ENCODE peak calls at places on chromosomes 2 and 18, in six cellular contexts. K is H9; J is iPS DF 6.9; V is NCI-H748 treated with DMSO at 0.1 percent for 48 hours; I is HFFc6; W is activated naive CD8-positive, alpha-beta T cell treated with anti-CD3 and anti-CD28 coated beads, Interleukin-2, amount 10 ng/mL, durations not matched to agents 7 days and 5 days. M is an unnamed sample.

GRCh38 chr18:76429262-76430126 is 65.5 kb downstream of the ZNF516 start:
- DNase-seq in V (peak; percentile 52), W (no peak), I (no peak), J (no peak), K (no peak), M (no peak)

GRCh38 chr2:217803639-217803932 is 199.2 kb downstream of the TNS1 start:
- DNase-seq in I (no peak), K (no peak), J (no peak), W (peak; percentile 10), V (no peak), M (no peak)

GRCh38 chr2:162149940-162150339 is 2.1 kb downstream of the GCG start:
- DNase-seq in K (peak; percentile 39), V (no peak), I (no peak), W (no peak), J (no peak), M (no peak)

GRCh38 chr18:74261053-74261452 is 30.7 kb downstream of the CYB5A start:
- DNase-seq in W (no peak), V (no peak), J (no peak), I (no peak), K (no peak), M (no peak)

GRCh38 chr18:78255013-78255412 is 724.6 kb upstream of the SALL3 start:
- DNase-seq in W (no peak), I (no peak), V (no peak), K (no peak), J (no peak), M (no peak)

GRCh38 chr2:152648336-152648735 is 68.9 kb downstream of the PRPF40A start:
- DNase-seq in K (no peak), V (no peak), J (no peak), W (no peak), I (no peak), M (no peak)

GRCh38 chr2:144496067-144496466 is 23.9 kb downstream of the ZEB2 start:
- DNase-seq in K (no peak), V (no peak), J (no peak), I (no peak), W (no peak), M (no peak)

GRCh38 chr2:224561234-224562005 is 23.7 kb downstream of the CUL3 start:
- DNase-seq in J (no peak), I (peak; percentile 41), K (no peak), V (no peak), W (no peak), M (no peak)

GRCh38 chr2:137173514-137173913 is 408.2 kb downstream of the THSD7B start:
- DNase-seq in K (no peak), V (no peak), I (peak; percentile 71), J (no peak), W (no peak), M (peak; percentile 32)

GRCh38 chr2:109438773-109439191 is 175.0 kb downstream of the SEPTIN10 start:
- DNase-seq in K (no peak), W (no peak), J (no peak), V (no peak), I (peak; percentile 46), M (peak; percentile 19)

GRCh38 chr2:226427538-226428307 is 371.9 kb downstream of the IRS1 start:
- DNase-seq in K (no peak), I (peak; percentile 90), J (no peak), W (no peak), V (no peak), M (peak; percentile 93)

GRCh38 chr2:71562518-71562917 is 109.2 kb downstream of the DYSF start:
- DNase-seq in W (no peak), K (no peak), V (no peak), I (no peak), J (no peak), M (no peak)

M was measured in HS-5.